ENCODE peak calls at places on chromosomes 1 and 21, in five cellular contexts. Z is iPS-NIHi11; E is left ventricle myocardium superior; I is HuH-7.5; G is stimulated activated CD8-positive, alpha-beta memory T cell treated with anti-CD3 and anti-CD28 coated beads, Interleukin-4, amount 100 ng/mL, for 24 hours. L is an unnamed sample.

GRCh38 chr21:17903029-17903806 is 84.1 kb upstream of the C21orf91 start:
- DNase-seq in Z (peak), E (no peak), I (no peak), G (no peak), L (no peak)

GRCh38 chr1:186391841-186392240 is 16.2 kb downstream of the ODR4 start:
- DNase-seq in Z (no peak), E (no peak), I (no peak), G (no peak), L (no peak)

GRCh38 chr1:199691540-199691939 is 336.0 kb upstream of the NR5A2 start:
- DNase-seq in Z (peak), E (no peak), I (no peak), G (no peak), L (no peak)

GRCh38 chr1:160460214-160460642 is 59.9 kb downstream of the VANGL2 start:
- DNase-seq in Z (no peak), E (no peak), I (no peak), G (no peak), L (no peak)

GRCh38 chr1:42753070-42753469 is 13.0 kb upstream of the CLDN19 start:
- DNase-seq in Z (no peak), E (no peak), I (no peak), G (no peak), L (no peak)

GRCh38 chr1:160169553-160170399 is 18.4 kb downstream of the ATP1A4 start:
- DNase-seq in Z (peak), E (no peak), I (no peak), G (no peak), L (no peak)

GRCh38 chr21:26587621-26588260 is 14.7 kb upstream of the CYYR1 start:
- DNase-seq in Z (no peak), E (no peak), I (no peak), G (no peak), L (no peak)

GRCh38 chr1:40032240-40032891 is 8.2 kb upstream of the CAP1 start:
- DNase-seq in Z (peak), E (no peak), I (no peak), G (peak), L (peak)

L was measured in testis.